ENCODE peak calls at places on chromosome 6, in four cellular contexts. H is neural progenitor cell, S is GM23338, G is HCT116. V is an unnamed sample. For H3K79me2, the result is how much of the 10 kb centered on the place peaks cover.

GRCh38 chr6:72742274-72742673 is 120.4 kb downstream of the KCNQ5 start:
- DNase-seq in H (no peak), S (no peak), G (no peak), V (no peak)

GRCh38 chr6:168968228-168968627 is 285.4 kb downstream of the THBS2 start:
- DNase-seq in H (peak), S (peak), G (no peak), V (peak)

GRCh38 chr6:119966484-119966883 is 616.9 kb upstream of the MAN1A1 start:
- DNase-seq in H (peak), S (peak), G (no peak), V (peak)

GRCh38 chr6:106159531-106159940 is 73.4 kb downstream of the PRDM1 start:
- DNase-seq in H (no peak), S (no peak), G (peak), V (no peak)

GRCh38 chr6:146289816-146290588 is 253.6 kb upstream of the RAB32 start:
- DNase-seq in H (no peak), S (no peak), G (no peak), V (no peak)

GRCh38 chr6:147548930-147549475 is 40.5 kb downstream of the SAMD5 start:
- DNase-seq in H (no peak), S (no peak), G (no peak), V (no peak)

GRCh38 chr6:104699598-104700329 is 160.0 kb downstream of the HACE1 start:
- DNase-seq in H (no peak), S (no peak), G (no peak), V (no peak)

GRCh38 chr6:4560225-4561077 is 215.8 kb upstream of the CDYL start:
- DNase-seq in H (no peak), S (peak), G (no peak), V (no peak)

GRCh38 chr6:50853924-50854323 is 35.3 kb downstream of the TFAP2B start:
- DNase-seq in H (no peak), S (no peak), G (no peak), V (no peak)

GRCh38 chr6:128471907-128472306 is 48.5 kb downstream of the PTPRK start:
- DNase-seq in H (no peak), S (no peak), G (no peak), V (no peak)

GRCh38 chr6:2850480-2851150 is 9.0 kb upstream of the SERPINB1 start:
- DNase-seq in H (no peak), S (no peak), G (no peak), V (no peak)

GRCh38 chr6:3750324-3751018 is 1.0 kb downstream of the PXDC1 start:
- DNase-seq in H (peak), S (peak), G (no peak), V (no peak)

GRCh38 chr6:166143011-166143410 is 24.6 kb downstream of the TBXT start:
- DNase-seq in H (no peak), S (no peak), G (no peak), V (no peak)

GRCh38 chr6:39753745-39754084 is 28.5 kb upstream of the KIF6 start:
- DNase-seq in H (no peak), S (no peak), G (no peak), V (no peak)

GRCh38 chr6:11043961-11044711 is at the start of gene ELOVL2:
- DNase-seq in H (peak), S (peak), G (no peak), V (no peak)

GRCh38 chr6:75124983-75125382 is 80.9 kb downstream of the COL12A1 start:
- DNase-seq in H (no peak), S (no peak), G (no peak), V (no peak)

GRCh38 chr6:155287762-155288161 is 23.9 kb downstream of the CLDN20 start:
- DNase-seq in H (no peak), S (no peak), G (no peak), V (no peak)

GRCh38 chr6:149059557-149059956 is 258.0 kb upstream of the TAB2 start:
- DNase-seq in H (no peak), S (no peak), G (no peak), V (no peak)

GRCh38 chr6:7414811-7415210 is 25.2 kb downstream of the RIOK1 start:
- DNase-seq in H (no peak), S (peak), G (no peak), V (no peak)

GRCh38 chr6:36350681-36351091 is 14.0 kb upstream of the BNIP5 start:
- DNase-seq in H (no peak), S (no peak), G (no peak), V (no peak)

GRCh38 chr6:33827546-33828451 is 24.0 kb upstream of the MLN start:
- DNase-seq in H (no peak), S (no peak), G (no peak), V (no peak)

GRCh38 chr6:49003348-49003747 is 459.7 kb downstream of the MMUT start:
- DNase-seq in H (no peak), S (no peak), G (no peak), V (no peak)

GRCh38 chr6:53043626-53044025 is 21.6 kb upstream of the FBXO9 start:
- DNase-seq in H (peak), S (peak), G (no peak), V (no peak)

GRCh38 chr6:157017861-157018260 is 240.7 kb downstream of the ARID1B start:
- DNase-seq in H (no peak), S (no peak), G (no peak), V (no peak)

GRCh38 chr6:31086788-31087440 is 25.5 kb downstream of the C6orf15 start:
- DNase-seq in H (no peak), S (no peak), G (no peak), V (no peak)

GRCh38 chr6:30568245-30568644 is 3.0 kb upstream of the ABCF1 start:
- DNase-seq in H (no peak), S (no peak), G (no peak), V (no peak)

GRCh38 chr6:79469381-79470246 is 67.6 kb downstream of the LCA5 start:
- DNase-seq in H (no peak), S (no peak), G (no peak), V (no peak)

GRCh38 chr6:150517175-150517574 is 82.5 kb upstream of the PLEKHG1 start:
- DNase-seq in H (no peak), S (no peak), G (no peak), V (no peak)

GRCh38 chr6:150516199-150516598 is 83.5 kb upstream of the PLEKHG1 start:
- DNase-seq in H (no peak), S (no peak), G (no peak), V (no peak)

GRCh38 chr6:150511313-150511712 is 88.4 kb upstream of the PLEKHG1 start:
- DNase-seq in H (no peak), S (no peak), G (no peak), V (no peak)

DNA sequence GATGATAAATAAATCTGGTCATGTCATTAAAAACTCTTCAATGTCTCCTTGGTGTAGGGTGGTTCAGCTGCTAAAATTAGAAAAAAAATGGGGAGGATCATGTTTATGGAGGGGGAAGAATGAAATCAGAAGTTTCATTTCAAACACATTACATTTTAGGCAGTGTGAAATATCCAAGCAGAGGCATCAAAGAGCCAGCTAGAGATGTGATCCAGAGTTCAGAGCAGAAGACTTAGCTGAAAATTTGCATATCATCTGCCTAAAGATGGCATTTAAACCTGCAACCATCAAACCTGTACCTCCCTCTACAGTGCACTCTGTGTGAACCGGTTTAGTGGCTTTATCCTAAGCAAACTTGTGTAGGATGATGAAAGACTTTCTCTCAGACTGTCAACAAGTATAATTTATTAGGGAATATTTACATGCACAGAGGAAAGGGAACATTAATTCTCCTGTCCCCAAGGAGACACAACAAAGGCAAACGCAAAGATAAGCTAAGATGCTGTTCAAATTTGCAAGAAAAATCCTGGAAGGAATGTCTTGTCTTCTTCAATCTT is 84.8 kb upstream of the PLEKHG1 start:
- DNase-seq in H (no peak), S (no peak), G (no peak), V (no peak)
- TF ChIP-seq EZH2phosphoT487 in H (no peak), S (no peak), G (no peak), V (no peak)

GRCh38 chr6:43185391-43185790 is 3.4 kb downstream of the CUL9 start:
- DNase-seq in H (no peak), S (no peak), G (no peak), V (no peak)
- H3K4me3 ChIP-seq in H (no peak), S (no peak), G (no peak), V (no peak)

DNA sequence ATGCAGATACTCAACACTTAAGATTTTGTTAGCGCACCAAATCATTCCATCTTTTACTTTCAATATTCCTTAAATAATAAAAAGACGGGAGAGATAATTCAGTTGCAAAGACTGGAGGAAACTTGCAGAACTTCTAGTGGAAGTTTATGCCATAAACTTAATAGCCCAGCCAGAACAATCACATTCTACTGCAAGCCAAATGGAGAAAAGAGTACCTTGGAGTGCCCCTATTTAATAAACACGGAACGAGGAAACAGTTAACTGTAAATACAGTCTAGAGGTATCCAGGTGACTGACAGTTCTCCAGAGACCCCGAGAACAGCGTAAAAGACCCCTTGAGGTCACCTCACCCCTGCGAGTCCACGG is 635 bp downstream of the SLC35B3 start:
- DNase-seq in H (no peak), S (no peak), G (no peak), V (peak)
- H3K79me2 ChIP-seq in H (under half), S (under half), G (under half), V (under half)

DNA sequence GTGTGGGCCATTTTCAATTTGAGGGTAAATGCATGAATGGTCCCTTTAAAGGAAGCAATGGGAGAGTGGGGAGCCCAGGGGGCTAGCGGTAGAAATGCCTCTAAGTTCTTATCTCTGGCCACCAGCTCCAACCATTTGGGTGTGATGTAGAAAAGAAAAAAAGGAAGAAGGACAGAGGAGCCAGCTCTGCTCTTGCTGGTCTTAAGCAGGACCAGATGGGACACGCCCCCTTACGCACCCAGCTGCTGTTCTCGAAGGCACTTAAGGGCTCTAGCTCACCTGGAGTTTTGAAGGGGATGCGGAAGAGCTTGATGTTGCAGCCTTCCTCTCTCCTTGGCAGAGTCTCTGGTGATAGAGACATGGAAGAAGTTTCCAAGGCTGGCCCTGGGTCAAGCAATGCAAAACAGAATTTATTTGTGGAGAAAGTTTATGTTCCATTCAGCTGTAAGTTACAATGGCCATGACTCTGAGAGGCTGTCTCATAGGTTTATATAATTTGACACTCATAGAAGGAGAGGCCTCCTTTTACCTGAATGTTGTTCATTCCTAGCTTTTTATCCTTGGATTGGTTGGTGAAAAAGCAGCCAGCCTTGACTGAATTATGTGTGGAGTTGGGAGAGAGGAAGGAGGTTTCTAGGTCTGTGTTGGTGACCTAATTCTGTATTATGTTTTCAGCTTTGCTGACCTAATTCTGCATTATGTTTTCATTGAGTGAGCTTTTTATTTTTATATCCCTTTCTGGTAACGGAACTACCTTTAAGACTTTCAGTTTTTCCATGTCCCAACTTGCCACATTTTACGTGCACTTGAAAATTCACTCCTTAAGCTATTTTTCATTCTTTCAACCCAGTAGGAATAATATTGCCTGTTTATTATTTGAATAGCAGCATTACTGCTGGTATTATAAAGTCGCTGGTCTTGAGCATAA is 59.3 kb upstream of the RNF144B start:
- DNase-seq in H (peak), S (peak), G (no peak), V (peak)
- TF ChIP-seq EZH2phosphoT487 in H (no peak), S (no peak), G (no peak), V (no peak)

DNA sequence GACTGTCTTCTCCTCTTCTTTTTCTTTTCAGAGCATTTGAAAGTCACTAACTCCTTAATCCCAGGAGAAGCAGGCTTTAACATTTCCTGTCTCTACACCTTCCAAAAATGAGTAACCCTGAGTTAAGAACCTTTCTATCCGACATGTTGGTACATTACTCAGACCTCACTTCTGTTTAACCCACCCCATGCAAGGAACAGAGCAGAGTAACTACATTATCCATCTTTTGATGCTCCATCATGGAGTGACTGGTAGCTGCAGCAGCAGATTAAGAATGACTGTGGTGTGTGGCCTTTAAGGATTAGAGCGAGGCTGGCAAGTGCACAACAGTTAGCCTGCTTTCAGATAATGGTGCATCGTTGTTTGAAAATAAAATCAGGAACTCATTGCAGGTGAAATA is 2.0 kb downstream of the TRAF3IP2 start:
- DNase-seq in H (no peak), S (no peak), G (no peak), V (no peak)
- H3K4me3 ChIP-seq in H (no peak), S (peak), G (no peak), V (peak)

GRCh38 chr6:677919-678318 is 15.0 kb downstream of the EXOC2 start:
- DNase-seq in H (no peak), S (no peak), G (no peak), V (no peak)
- H3K79me2 ChIP-seq in H (half or more), S (half or more), G (half or more), V (under half)

DNA sequence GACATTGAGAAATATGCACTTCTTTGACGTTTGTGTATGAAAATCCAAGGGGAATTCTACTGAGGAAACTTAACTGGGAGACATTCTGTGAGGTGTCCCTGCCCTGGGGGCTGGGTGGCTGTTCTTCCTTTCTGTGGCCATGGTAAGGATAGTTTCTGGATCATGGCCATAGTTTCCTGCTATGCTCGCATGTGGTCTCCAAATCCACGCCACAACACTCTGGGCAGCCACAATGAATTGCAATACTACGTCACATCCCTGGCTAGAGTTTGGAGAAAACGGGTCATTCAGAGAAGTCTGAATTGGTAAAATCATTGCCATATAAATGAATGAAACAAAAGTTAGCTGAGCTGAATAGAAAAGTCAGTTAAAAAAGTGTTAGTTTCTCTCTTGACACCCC is 230.6 kb downstream of the UTRN start:
- DNase-seq in H (no peak), S (no peak), G (no peak), V (no peak)
- TF ChIP-seq EZH2phosphoT487 in H (no peak), S (no peak), G (no peak), V (no peak)

DNA sequence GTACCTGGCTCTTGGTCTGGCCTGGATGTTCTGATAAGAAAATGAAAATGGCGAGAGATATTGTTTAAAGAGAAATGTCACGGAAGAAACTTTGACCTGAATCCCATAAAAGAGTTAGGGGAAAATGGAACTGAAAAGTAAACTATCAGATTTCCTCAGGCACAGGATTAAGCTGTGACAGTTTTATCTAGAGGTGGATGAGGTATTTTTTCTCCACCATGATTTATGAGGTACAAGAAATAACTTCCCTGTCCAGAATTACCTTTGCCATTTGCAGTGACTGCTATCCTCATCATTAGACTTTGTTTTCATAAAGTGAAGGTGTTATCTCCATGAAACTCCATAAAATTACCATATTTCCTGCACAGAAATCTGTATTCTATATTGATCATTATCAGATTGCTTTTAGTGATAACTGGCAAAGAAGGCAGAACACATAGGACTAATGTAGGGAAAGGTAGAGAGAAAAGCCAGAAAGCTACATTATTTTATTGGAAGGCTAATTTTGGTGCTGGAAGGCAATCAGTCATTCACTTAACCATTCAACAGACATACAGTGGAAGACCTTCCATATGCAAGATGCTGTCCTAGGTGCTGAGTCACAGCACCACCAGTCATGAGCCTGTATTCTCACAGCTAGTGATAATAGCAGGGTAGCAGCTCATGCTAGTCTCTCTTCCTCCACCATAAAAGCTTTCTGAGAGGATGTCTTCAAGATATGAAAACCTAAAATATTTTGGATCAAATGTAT is 427.3 kb upstream of the CITED2 start:
- DNase-seq in H (peak), S (peak), G (no peak), V (no peak)
- H3K4me3 ChIP-seq in H (no peak), S (no peak), G (no peak), V (no peak)

GRCh38 chr6:17394192-17394611 is 807 bp downstream of the CAP2 start:
- DNase-seq in H (peak), S (peak), G (peak), V (no peak)
- H3K79me2 ChIP-seq in H (under half), S (under half), G (under half), V (under half)

GRCh38 chr6:26594730-26595632 is 1.8 kb upstream of the ABT1 start:
- DNase-seq in H (peak), S (peak), G (peak), V (no peak)
- TF ChIP-seq EZH2phosphoT487 in H (no peak), S (no peak), G (no peak), V (no peak)